ENCODE peak calls at places on chromosomes 6 and 20, in five cellular contexts. One of them, this sample, is unnamed.
A peak's percentile ranks its signal among the peaks of the same experiment; 100 is the strongest.

GRCh38 chr6:101994521-101994920 is 601.0 kb downstream of the GRIK2 start:
- DNase-seq in HepG2: no peak
- DNase-seq in PC-3: no peak
- DNase-seq in GM12878: no peak
- DNase-seq in fibroblast of lung: no peak
- DNase-seq in this sample: no peak

GRCh38 chr20:53872081-53872541 is 198.3 kb downstream of the BCAS1 start:
- DNase-seq in fibroblast of lung: peak; percentile 32
- DNase-seq in PC-3: no peak
- DNase-seq in HepG2: no peak
- DNase-seq in GM12878: no peak
- DNase-seq in this sample: peak; percentile 42

GRCh38 chr20:52105573-52106422 is 85.8 kb downstream of the ZFP64 start:
- DNase-seq in fibroblast of lung: peak; percentile 57
- DNase-seq in PC-3: peak; percentile 50
- DNase-seq in GM12878: no peak
- DNase-seq in HepG2: no peak
- DNase-seq in this sample: peak; percentile 55

GRCh38 chr6:55874309-55874708 is 1.1 kb downstream of the BMP5 start:
- DNase-seq in HepG2: no peak
- DNase-seq in PC-3: no peak
- DNase-seq in GM12878: no peak
- DNase-seq in fibroblast of lung: no peak
- DNase-seq in this sample: no peak

GRCh38 chr20:31861346-31862156 is 8.8 kb downstream of the DUSP15 start:
- DNase-seq in fibroblast of lung: peak; percentile 47
- DNase-seq in GM12878: no peak
- DNase-seq in HepG2: peak; percentile 59
- DNase-seq in PC-3: peak; percentile 53
- DNase-seq in this sample: peak; percentile 71

GRCh38 chr6:149484733-149485700 is at the start of gene ZC3H12D:
- DNase-seq in fibroblast of lung: peak; percentile 44
- DNase-seq in HepG2: peak; percentile 91
- DNase-seq in PC-3: peak; percentile 47
- DNase-seq in GM12878: no peak
- DNase-seq in this sample: peak; percentile 52

GRCh38 chr6:4698901-4699659 is 77.1 kb upstream of the CDYL start:
- DNase-seq in fibroblast of lung: peak; percentile 59
- DNase-seq in GM12878: no peak
- DNase-seq in PC-3: no peak
- DNase-seq in HepG2: no peak
- DNase-seq in this sample: peak; percentile 53

GRCh38 chr6:96124778-96125177 is 109.0 kb downstream of the FUT9 start:
- DNase-seq in GM12878: no peak
- DNase-seq in fibroblast of lung: peak; percentile 38
- DNase-seq in HepG2: no peak
- DNase-seq in PC-3: no peak
- DNase-seq in this sample: no peak

GRCh38 chr6:145863988-145864616 is 49.5 kb upstream of the FBXO30 start:
- DNase-seq in fibroblast of lung: no peak
- DNase-seq in PC-3: no peak
- DNase-seq in HepG2: no peak
- DNase-seq in GM12878: no peak
- DNase-seq in this sample: no peak

GRCh38 chr6:89278956-89279355 is 36.1 kb downstream of the GABRR2 start:
- DNase-seq in PC-3: no peak
- DNase-seq in HepG2: no peak
- DNase-seq in fibroblast of lung: no peak
- DNase-seq in GM12878: no peak
- DNase-seq in this sample: no peak

GRCh38 chr6:109000289-109000688 is 94.4 kb downstream of the SESN1 start:
- DNase-seq in HepG2: no peak
- DNase-seq in GM12878: no peak
- DNase-seq in fibroblast of lung: no peak
- DNase-seq in PC-3: no peak
- DNase-seq in this sample: no peak

GRCh38 chr6:4776493-4776966 is 326 bp downstream of the CDYL start:
- DNase-seq in GM12878: no peak
- DNase-seq in PC-3: no peak
- DNase-seq in fibroblast of lung: no peak
- DNase-seq in HepG2: peak; percentile 22
- DNase-seq in this sample: peak; percentile 79

GRCh38 chr6:142756215-142756630 is 188.8 kb downstream of the HIVEP2 start:
- DNase-seq in GM12878: no peak
- DNase-seq in HepG2: peak; percentile 23
- DNase-seq in fibroblast of lung: peak; percentile 83
- DNase-seq in PC-3: peak; percentile 75
- DNase-seq in this sample: peak; percentile 81

GRCh38 chr6:131765081-131765852 is 42.6 kb upstream of the ENPP1 start:
- DNase-seq in PC-3: no peak
- DNase-seq in HepG2: peak; percentile 83
- DNase-seq in fibroblast of lung: peak; percentile 94
- DNase-seq in GM12878: no peak
- DNase-seq in this sample: peak; percentile 87

GRCh38 chr6:13013681-13014550 is 297.3 kb downstream of the PHACTR1 start:
- DNase-seq in GM12878: no peak
- DNase-seq in PC-3: no peak
- DNase-seq in fibroblast of lung: peak; percentile 18
- DNase-seq in HepG2: no peak
- DNase-seq in this sample: peak; percentile 44

GRCh38 chr20:13284830-13285229 is 63.8 kb downstream of the ISM1 start:
- DNase-seq in HepG2: no peak
- DNase-seq in PC-3: no peak
- DNase-seq in GM12878: no peak
- DNase-seq in fibroblast of lung: no peak
- DNase-seq in this sample: no peak

GRCh38 chr6:39893286-39893685 is 41.0 kb downstream of the MOCS1 start:
- DNase-seq in HepG2: no peak
- DNase-seq in fibroblast of lung: no peak
- DNase-seq in PC-3: no peak
- DNase-seq in GM12878: no peak
- DNase-seq in this sample: no peak

GRCh38 chr20:47063808-47064207 is 169.2 kb downstream of the EYA2 start:
- DNase-seq in PC-3: no peak
- DNase-seq in GM12878: no peak
- DNase-seq in fibroblast of lung: no peak
- DNase-seq in HepG2: no peak
- DNase-seq in this sample: no peak

GRCh38 chr6:15796130-15796766 is 133.4 kb upstream of the DTNBP1 start:
- DNase-seq in GM12878: no peak
- DNase-seq in PC-3: no peak
- DNase-seq in HepG2: no peak
- DNase-seq in fibroblast of lung: no peak
- DNase-seq in this sample: peak; percentile 13

GRCh38 chr6:63597142-63598000 is 25.1 kb downstream of the LOC128125822 start:
- DNase-seq in GM12878: no peak
- DNase-seq in HepG2: no peak
- DNase-seq in fibroblast of lung: peak; percentile 30
- DNase-seq in PC-3: peak; percentile 8
- DNase-seq in this sample: peak; percentile 56

GRCh38 chr6:111925296-111925695 is 52.0 kb upstream of the FYN start:
- DNase-seq in GM12878: no peak
- DNase-seq in fibroblast of lung: peak; percentile 85
- DNase-seq in HepG2: no peak
- DNase-seq in PC-3: peak; percentile 57
- DNase-seq in this sample: peak; percentile 89

GRCh38 chr20:25571817-25572216 is 13.5 kb downstream of the NINL start:
- DNase-seq in GM12878: no peak
- DNase-seq in PC-3: no peak
- DNase-seq in HepG2: no peak
- DNase-seq in fibroblast of lung: no peak
- DNase-seq in this sample: no peak

DNA sequence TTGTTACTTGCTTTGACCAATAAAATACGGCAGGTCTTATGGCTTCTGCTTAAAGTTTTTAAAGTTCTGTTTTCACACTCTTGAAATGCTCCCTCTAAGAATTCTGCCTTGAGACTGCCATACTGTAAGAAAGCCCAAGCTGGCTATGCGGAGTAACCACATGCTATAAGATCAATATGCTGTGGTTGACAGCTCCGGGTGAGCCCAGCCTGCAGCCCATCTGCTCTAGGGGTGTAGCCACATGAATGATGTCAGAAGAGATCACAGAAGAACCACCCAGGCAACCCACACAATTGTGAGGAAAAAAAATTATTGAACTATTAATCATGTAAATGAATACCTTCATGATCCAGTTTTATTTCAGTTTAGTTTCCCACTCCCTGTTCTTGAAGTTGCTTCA is 26.1 kb upstream of the SH3BGRL2 start:
- DNase-seq in GM12878: no peak
- DNase-seq in PC-3: no peak
- DNase-seq in fibroblast of lung: peak; percentile 88
- DNase-seq in HepG2: no peak
- DNase-seq in this sample: no peak
- H3K4me2 ChIP-seq in GM12878: no peak overlapping the region
- H3K4me2 ChIP-seq in PC-3: no peak overlapping the region
- H3K4me2 ChIP-seq in fibroblast of lung: no peak overlapping the region
- H3K4me2 ChIP-seq in HepG2: no peak overlapping the region
- H3K4me2 ChIP-seq in this sample: no peak overlapping the region

GRCh38 chr6:10425177-10425972 is 10.5 kb upstream of the TFAP2A start:
- DNase-seq in GM12878: no peak
- DNase-seq in PC-3: no peak
- DNase-seq in HepG2: no peak
- DNase-seq in fibroblast of lung: peak; percentile 21
- DNase-seq in this sample: peak; percentile 50
- TF ChIP-seq EZH2 in GM12878: no peak
- TF ChIP-seq EZH2 in PC-3: no peak
- TF ChIP-seq EZH2 in HepG2: no peak
- TF ChIP-seq EZH2 in fibroblast of lung: peak; percentile 48
- TF ChIP-seq EZH2 in this sample: no peak

GRCh38 chr6:169638915-169639314 is 62.9 kb downstream of the WDR27 start:
- DNase-seq in HepG2: no peak
- DNase-seq in fibroblast of lung: no peak
- DNase-seq in PC-3: no peak
- DNase-seq in GM12878: no peak
- DNase-seq in this sample: no peak
- H3K9ac ChIP-seq in HepG2: no peak overlapping the region
- H3K9ac ChIP-seq in fibroblast of lung: no peak overlapping the region
- H3K9ac ChIP-seq in PC-3: no peak overlapping the region
- H3K9ac ChIP-seq in GM12878: no peak overlapping the region
- H3K9ac ChIP-seq in this sample: no peak overlapping the region

GRCh38 chr6:34229877-34230276 is 6.8 kb upstream of the HMGA1 start:
- DNase-seq in fibroblast of lung: no peak
- DNase-seq in PC-3: no peak
- DNase-seq in GM12878: no peak
- DNase-seq in HepG2: no peak
- DNase-seq in this sample: no peak

GRCh38 chr6:34226066-34226465 is 10.6 kb upstream of the HMGA1 start:
- DNase-seq in HepG2: no peak
- DNase-seq in GM12878: no peak
- DNase-seq in fibroblast of lung: no peak
- DNase-seq in PC-3: no peak
- DNase-seq in this sample: no peak

GRCh38 chr6:34225551-34225950 is 11.1 kb upstream of the HMGA1 start:
- DNase-seq in PC-3: no peak
- DNase-seq in HepG2: no peak
- DNase-seq in GM12878: no peak
- DNase-seq in fibroblast of lung: no peak
- DNase-seq in this sample: no peak

GRCh38 chr6:34226731-34227586 is 9.7 kb upstream of the HMGA1 start:
- DNase-seq in fibroblast of lung: no peak
- DNase-seq in PC-3: no peak
- DNase-seq in GM12878: no peak
- DNase-seq in HepG2: peak; percentile 51
- DNase-seq in this sample: no peak

DNA sequence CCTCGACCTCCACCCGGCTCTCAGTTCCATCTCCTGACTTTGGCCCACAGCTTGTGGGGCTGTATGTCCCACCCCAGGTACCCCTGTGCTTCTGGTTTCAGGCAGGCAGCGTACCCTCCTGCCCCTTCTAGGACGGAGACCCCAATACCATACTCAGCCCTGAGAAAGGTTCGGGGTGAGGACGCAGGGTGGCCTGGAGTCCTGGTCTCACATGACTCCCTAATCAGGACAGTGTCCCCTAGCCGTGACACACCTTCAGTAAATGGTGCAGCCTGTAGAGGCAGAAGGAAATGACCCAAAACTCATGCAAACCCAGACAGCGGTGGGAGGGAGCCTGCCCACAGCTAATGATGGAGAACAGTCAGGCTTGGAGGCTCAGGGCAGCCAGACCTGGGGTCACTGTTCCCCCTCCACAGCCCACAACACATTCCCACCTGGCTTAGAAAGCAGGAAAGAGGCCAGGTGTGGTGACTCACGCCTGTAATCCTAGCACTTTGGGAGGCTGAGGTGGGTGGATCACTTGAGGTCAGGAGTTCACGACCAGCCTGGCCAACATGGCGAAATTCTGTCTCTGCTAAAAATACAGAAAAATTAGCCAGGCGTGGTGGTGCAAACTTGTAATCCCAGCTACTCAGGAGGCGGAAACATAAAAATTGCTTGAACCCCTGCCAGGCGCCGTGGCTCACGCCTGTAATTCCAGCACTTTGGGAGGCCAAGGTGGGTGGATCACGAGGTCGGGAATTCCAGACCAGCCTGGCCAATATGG is 8.8 kb upstream of the HMGA1 start:
- DNase-seq in HepG2: no peak
- DNase-seq in GM12878: no peak
- DNase-seq in fibroblast of lung: peak; percentile 48
- DNase-seq in PC-3: peak; percentile 80
- DNase-seq in this sample: no peak
- H3K4me2 ChIP-seq in HepG2: no peak overlapping the region
- H3K4me2 ChIP-seq in GM12878: peak overlapping the region; percentile 2
- H3K4me2 ChIP-seq in fibroblast of lung: no peak overlapping the region
- H3K4me2 ChIP-seq in PC-3: peak overlapping the region; percentile 51
- H3K4me2 ChIP-seq in this sample: no peak overlapping the region

GRCh38 chr6:10883312-10884244 is 1.7 kb upstream of the GCM2 start:
- DNase-seq in PC-3: no peak
- DNase-seq in HepG2: no peak
- DNase-seq in GM12878: no peak
- DNase-seq in fibroblast of lung: no peak
- DNase-seq in this sample: no peak
- TF ChIP-seq EZH2 in PC-3: no peak
- TF ChIP-seq EZH2 in HepG2: no peak
- TF ChIP-seq EZH2 in GM12878: no peak
- TF ChIP-seq EZH2 in fibroblast of lung: no peak
- TF ChIP-seq EZH2 in this sample: no peak

This sample was measured in GM23248.